ENCODE peak calls at places on chromosomes 12 and 14, in five cellular contexts. B is A549, J is heart right ventricle, A is IMR-90, X is Panc1. K is an unnamed sample.

GRCh38 chr12:10190558-10191388 is 11.9 kb downstream of the TMEM52B start:
- DNase-seq in J (peak; percentile 27), B (peak; percentile 75), A (peak; percentile 77), X (peak; percentile 41), K (no peak)

GRCh38 chr14:66824251-66824650 is 316.3 kb downstream of the GPHN start:
- DNase-seq in J (no peak), X (no peak), A (no peak), B (no peak), K (no peak)

GRCh38 chr12:93103154-93103553 is 174.1 kb upstream of the EEA1 start:
- DNase-seq in X (no peak), A (no peak), B (no peak), J (no peak), K (no peak)

GRCh38 chr14:24875203-24875840 is 174.6 kb downstream of the STXBP6 start:
- DNase-seq in J (no peak), B (no peak), X (no peak), A (peak; percentile 11), K (no peak)

GRCh38 chr12:115771065-115771464 is 506.4 kb downstream of the MED13L start:
- DNase-seq in B (no peak), A (no peak), J (peak; percentile 8), X (no peak), K (no peak)

GRCh38 chr12:53754633-53755261 is 3.0 kb upstream of the CISTR start:
- DNase-seq in J (no peak), X (no peak), A (peak; percentile 52), B (no peak), K (no peak)

GRCh38 chr12:40229690-40230651 is 5.2 kb downstream of the LRRK2 start:
- DNase-seq in J (no peak), B (no peak), X (no peak), A (no peak), K (no peak)

GRCh38 chr14:36212987-36213386 is 36.5 kb upstream of the PTCSC3 start:
- DNase-seq in X (no peak), A (no peak), B (no peak), J (no peak), K (no peak)

GRCh38 chr14:99552572-99553216 is 51.3 kb downstream of the CCDC85C start:
- DNase-seq in X (no peak), J (no peak), B (no peak), A (no peak), K (no peak)

GRCh38 chr12:122028165-122028591 is 6.5 kb downstream of the BCL7A start:
- DNase-seq in B (no peak), X (no peak), A (no peak), J (no peak), K (no peak)

GRCh38 chr12:127343941-127344340 is 923.0 kb upstream of the TMEM132C start:
- DNase-seq in A (no peak), B (no peak), X (no peak), J (no peak), K (no peak)

GRCh38 chr12:43976027-43976426 is 140.1 kb downstream of the TMEM117 start:
- DNase-seq in X (no peak), J (no peak), A (peak; percentile 6), B (no peak), K (no peak)

GRCh38 chr14:50335989-50336391 is 23.9 kb downstream of the DMAC2L start:
- DNase-seq in J (peak; percentile 28), X (no peak), B (no peak), A (peak; percentile 65), K (no peak)

GRCh38 chr14:95547626-95548327 is 12.9 kb downstream of the GLRX5 start:
- DNase-seq in A (peak; percentile 66), B (no peak), J (no peak), X (no peak), K (no peak)

GRCh38 chr12:116813271-116814041 is 67.8 kb downstream of the HRK start:
- DNase-seq in X (no peak), J (no peak), A (peak; percentile 40), B (no peak), K (no peak)

GRCh38 chr12:47889040-47889439 is 15.8 kb downstream of the VDR start:
- DNase-seq in A (no peak), X (no peak), B (no peak), J (no peak), K (no peak)

GRCh38 chr14:89137514-89138163 is 279.4 kb downstream of the FOXN3 start:
- DNase-seq in J (peak; percentile 32), A (peak; percentile 94), X (peak; percentile 47), B (peak; percentile 43), K (peak; percentile 85)

GRCh38 chr14:85744573-85744972 is 214.6 kb downstream of the FLRT2 start:
- DNase-seq in B (no peak), J (no peak), A (no peak), X (no peak), K (no peak)

GRCh38 chr14:85573406-85573805 is 43.5 kb downstream of the FLRT2 start:
- DNase-seq in J (no peak), A (no peak), X (no peak), B (no peak), K (no peak)

GRCh38 chr12:561908-562593 is 101.2 kb downstream of the NINJ2 start:
- DNase-seq in J (no peak), B (no peak), A (no peak), X (no peak), K (no peak)

GRCh38 chr12:116657921-116658495 is 79.9 kb downstream of the SPRING1 start:
- DNase-seq in J (no peak), X (no peak), A (no peak), B (no peak), K (no peak)

GRCh38 chr14:24837280-24838046 is 203.5 kb upstream of the GZMB start:
- DNase-seq in A (peak; percentile 53), J (no peak), X (no peak), B (no peak), K (no peak)

GRCh38 chr12:46160081-46160980 is 108.5 kb downstream of the SLC38A1 start:
- DNase-seq in J (no peak), A (peak; percentile 44), X (no peak), B (no peak), K (no peak)

GRCh38 chr14:105894978-105895881 is 368.8 kb downstream of the TMEM121 start:
- DNase-seq in J (peak; percentile 6), A (no peak), B (no peak), X (no peak), K (peak; percentile 47)

GRCh38 chr14:96104469-96105057 is 65.4 kb downstream of the C14orf132 start:
- DNase-seq in X (no peak), J (peak; percentile 62), B (peak; percentile 75), A (peak; percentile 100), K (peak; percentile 87)

GRCh38 chr14:89566644-89567411 is 149.8 kb upstream of the FOXN3 start:
- DNase-seq in J (no peak), X (no peak), B (no peak), A (no peak), K (no peak)

GRCh38 chr12:19575307-19576243 is 136.3 kb downstream of the AEBP2 start:
- DNase-seq in A (peak; percentile 74), B (no peak), X (no peak), J (no peak), K (no peak)

GRCh38 chr12:53244337-53244736 is 12.3 kb upstream of the RARG start:
- DNase-seq in J (no peak), X (no peak), B (no peak), A (no peak), K (no peak)

DNA sequence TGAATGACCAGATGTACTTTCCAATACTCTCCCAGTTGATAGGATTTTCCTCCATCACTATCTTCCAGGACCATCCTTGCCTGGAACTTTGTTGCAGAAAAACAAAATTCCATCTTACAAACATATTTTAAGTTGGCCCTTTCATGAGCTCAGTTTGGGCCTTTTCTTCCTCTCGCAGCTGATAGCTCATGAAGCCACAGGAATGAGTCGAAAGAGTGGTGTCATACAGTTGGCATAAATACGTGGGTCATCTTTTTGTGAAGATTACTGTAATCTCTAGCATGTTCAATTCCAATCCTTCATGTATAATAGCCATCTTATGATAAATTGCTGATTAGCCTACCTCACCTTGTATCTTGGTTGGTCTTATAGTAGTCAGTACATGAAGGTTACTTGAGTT is 380.4 kb upstream of the DCN start:
- DNase-seq in J (no peak), A (no peak), B (no peak), X (no peak), K (no peak)
- H3K4me3 ChIP-seq in J (no peak overlapping the region), A (no peak overlapping the region), B (no peak overlapping the region), X (no peak overlapping the region), K (no peak overlapping the region)

DNA sequence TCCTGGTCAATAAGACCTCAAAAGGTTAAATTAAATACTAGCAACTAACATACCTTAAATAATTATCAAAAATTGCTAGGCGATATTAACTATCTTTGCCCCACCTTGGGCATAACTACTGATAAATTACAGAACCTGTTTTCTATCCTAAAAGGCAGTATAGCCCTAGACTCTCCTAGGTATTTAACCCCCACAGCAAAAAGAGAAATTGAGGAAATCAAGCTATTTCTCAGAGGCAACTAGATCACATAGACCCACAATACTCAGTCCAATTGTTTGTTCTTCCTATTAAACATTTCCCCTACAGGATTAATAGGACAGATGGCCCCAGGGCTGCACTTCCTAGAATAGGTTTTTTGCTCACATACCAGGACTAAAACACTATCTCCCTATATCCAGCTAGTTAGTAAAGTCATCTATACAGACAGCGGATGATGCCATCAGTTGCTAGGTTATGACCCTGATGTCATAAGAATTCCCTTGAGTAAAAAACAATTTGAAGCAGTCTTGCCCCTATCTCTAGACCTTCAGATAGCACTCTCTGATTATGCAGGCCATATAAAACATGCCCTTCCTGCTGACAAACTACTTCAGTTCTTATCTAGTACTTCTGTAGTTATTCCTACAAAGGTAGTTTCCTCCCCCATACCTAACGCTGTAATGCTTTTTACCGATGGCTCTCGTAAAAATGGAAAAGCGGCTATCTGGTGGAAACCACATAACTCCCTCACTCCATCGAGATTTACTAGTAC is 118.4 kb downstream of the PPHLN1 start:
- DNase-seq in J (no peak), X (no peak), A (no peak), B (no peak), K (no peak)
- H3K27ac ChIP-seq in J (no peak overlapping the region), X (no peak overlapping the region), A (no peak overlapping the region), B (no peak overlapping the region), K (no peak overlapping the region)

DNA sequence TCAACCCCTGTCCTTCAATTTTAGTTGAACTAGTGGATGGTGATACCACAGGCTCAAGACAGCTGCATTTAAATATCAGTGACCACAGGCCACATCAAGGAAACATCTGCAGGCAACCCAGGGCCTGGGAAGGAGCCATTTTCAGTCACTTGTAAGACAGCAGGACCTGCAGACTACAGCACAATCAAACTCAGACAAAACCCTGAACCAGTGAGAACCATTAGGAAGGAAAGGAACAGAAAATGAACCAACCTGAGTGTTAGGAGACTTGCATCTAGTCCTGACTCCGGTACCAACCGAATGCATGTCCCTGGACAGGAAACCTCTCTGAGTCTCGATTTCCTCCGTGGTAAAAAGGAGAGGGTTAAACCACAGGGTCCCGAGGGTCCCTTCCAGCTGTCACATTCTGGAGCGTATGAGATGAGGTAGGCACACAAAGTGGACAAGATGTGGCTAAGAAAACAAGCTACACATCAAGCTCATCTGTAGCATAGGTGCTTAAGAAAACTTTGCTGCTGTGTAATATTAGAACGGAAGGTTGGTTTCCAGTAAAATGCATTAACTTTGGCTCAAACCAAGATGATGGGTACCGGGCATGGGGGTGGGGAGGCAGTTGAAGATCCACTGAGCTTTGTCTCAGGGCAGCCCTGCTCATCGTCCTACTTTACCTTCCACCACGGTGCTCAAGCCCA is 1.6 kb upstream of the CDKN1B start:
- DNase-seq in J (no peak), B (no peak), X (no peak), A (no peak), K (no peak)
- H3K4me3 ChIP-seq in J (peak overlapping the region; percentile 90), B (no peak overlapping the region), X (peak overlapping the region; percentile 93), A (no peak overlapping the region), K (peak overlapping the region; percentile 99)

DNA sequence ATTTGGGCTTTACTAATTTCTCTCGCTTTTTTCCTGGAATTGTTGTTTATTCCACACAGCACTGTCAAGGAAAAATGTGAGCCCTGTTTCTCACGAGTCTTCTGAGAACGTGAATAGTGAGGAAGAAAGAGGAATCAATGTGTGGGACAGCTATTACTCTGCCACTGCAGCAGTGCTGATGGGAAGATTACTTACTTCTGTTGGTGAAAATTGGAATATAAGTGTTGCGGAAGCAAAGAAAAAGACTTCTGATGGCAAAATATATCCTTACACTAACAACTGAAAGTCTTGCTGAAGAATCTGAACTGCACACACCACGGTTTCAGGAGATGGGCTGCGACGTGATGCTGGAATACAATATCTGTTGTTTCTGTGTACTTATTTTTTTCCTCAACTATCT is 884.2 kb downstream of the AACS start:
- DNase-seq in X (no peak), B (no peak), A (no peak), J (no peak), K (no peak)
- H3K27ac ChIP-seq in X (no peak overlapping the region), B (no peak overlapping the region), A (no peak overlapping the region), J (no peak overlapping the region), K (no peak overlapping the region)